ENCODE peak calls at places on chromosomes 7 and 10, in nine cellular contexts. E, N, K, M, P, X, Q, Y and W are unnamed samples.

GRCh38 chr7:30888783-30889182 is 22.9 kb upstream of the AQP1 start:
- DNase-seq in P (peak), E (no peak), Y (peak), N (no peak), Q (no peak), M (no peak), K (no peak), X (no peak), W (no peak)

GRCh38 chr10:80133221-80133620 is 691 bp downstream of the PLAC9 start:
- DNase-seq in M (no peak), Y (peak), N (no peak), P (peak), K (no peak), Q (peak), E (no peak), X (no peak), W (no peak)

GRCh38 chr7:5591547-5591899 is 167.9 kb upstream of the TNRC18 start:
- DNase-seq in K (peak), N (peak), X (peak), M (no peak), Y (no peak), E (no peak), Q (no peak), P (no peak), W (peak)

GRCh38 chr7:3028071-3028766 is 15.4 kb downstream of the CARD11 start:
- DNase-seq in X (no peak), N (no peak), P (peak), M (peak), K (peak), Q (no peak), Y (peak), E (peak), W (no peak)

GRCh38 chr10:112520864-112521263 is 73.8 kb downstream of the VTI1A start:
- DNase-seq in P (no peak), N (no peak), Q (no peak), K (no peak), E (no peak), Y (no peak), X (no peak), M (no peak), W (no peak)

GRCh38 chr7:73968511-73968910 is 59.5 kb upstream of the ELN start:
- DNase-seq in N (no peak), K (no peak), X (no peak), Y (no peak), E (no peak), P (no peak), M (no peak), Q (peak), W (no peak)

GRCh38 chr7:29318853-29319718 is 124.5 kb downstream of the CHN2 start:
- DNase-seq in Y (no peak), N (no peak), Q (no peak), P (no peak), K (no peak), E (no peak), M (no peak), X (no peak), W (no peak)

GRCh38 chr10:128382225-128382624 is 256.0 kb upstream of the MKI67 start:
- DNase-seq in M (no peak), Y (peak), Q (no peak), X (no peak), E (no peak), P (no peak), K (no peak), N (no peak), W (no peak)

GRCh38 chr10:58641095-58641531 is 128.4 kb downstream of the BICC1 start:
- DNase-seq in E (no peak), Y (no peak), N (peak), P (peak), K (no peak), X (no peak), M (no peak), Q (no peak), W (peak)

GRCh38 chr10:132175907-132176581 is 10.7 kb upstream of the DPYSL4 start:
- DNase-seq in E (no peak), N (no peak), Q (peak), K (no peak), Y (no peak), P (no peak), X (no peak), M (no peak), W (no peak)

GRCh38 chr7:107744345-107744750 is 406 bp downstream of the CBLL1 start:
- DNase-seq in E (no peak), Q (no peak), X (no peak), M (no peak), N (no peak), P (no peak), K (no peak), Y (no peak), W (no peak)

GRCh38 chr10:62224606-62225005 is 44.0 kb downstream of the RTKN2 start:
- DNase-seq in N (no peak), E (no peak), Q (no peak), K (no peak), X (no peak), P (no peak), M (no peak), Y (no peak), W (no peak)

GRCh38 chr7:106282374-106282773 is 2.4 kb downstream of the NAMPT start:
- DNase-seq in E (no peak), M (no peak), P (no peak), K (peak), N (no peak), Y (no peak), X (no peak), Q (no peak), W (peak)

GRCh38 chr10:77946084-77946483 is 19.5 kb upstream of the DLG5 start:
- DNase-seq in K (no peak), Y (no peak), E (no peak), Q (no peak), M (no peak), P (no peak), N (no peak), X (no peak), W (no peak)

GRCh38 chr10:124703778-124704427 is 40.3 kb downstream of the FAM53B start:
- DNase-seq in X (no peak), Q (peak), E (no peak), M (no peak), Y (peak), P (peak), N (no peak), K (no peak), W (no peak)

GRCh38 chr7:137903382-137904169 is 56.8 kb upstream of the DGKI start:
- DNase-seq in M (peak), X (peak), Y (peak), N (no peak), P (peak), E (peak), K (peak), Q (no peak), W (peak)

GRCh38 chr10:132913559-132914115 is 28.7 kb downstream of the CFAP46 start:
- DNase-seq in N (peak), Y (no peak), X (no peak), Q (peak), M (no peak), P (no peak), K (no peak), E (no peak), W (no peak)

GRCh38 chr10:132664883-132665282 is 121.1 kb downstream of the NKX6-2 start:
- DNase-seq in Q (no peak), P (no peak), N (peak), M (no peak), Y (no peak), E (no peak), X (no peak), K (no peak), W (no peak)

GRCh38 chr10:84244651-84245270 is at the start of gene RGR:
- DNase-seq in M (no peak), Q (no peak), P (no peak), K (no peak), X (peak), N (no peak), Y (peak), E (no peak), W (no peak)

GRCh38 chr7:26490631-26491624 is 199.3 kb downstream of the SNX10 start:
- DNase-seq in P (no peak), N (peak), Y (no peak), X (no peak), Q (no peak), M (no peak), E (no peak), K (no peak), W (no peak)

GRCh38 chr7:151736403-151736909 is 140.5 kb downstream of the PRKAG2 start:
- DNase-seq in E (no peak), Q (peak), X (peak), N (no peak), M (no peak), Y (peak), P (peak), K (no peak), W (no peak)

GRCh38 chr10:60148266-60148840 is 241.3 kb downstream of the ANK3 start:
- DNase-seq in E (no peak), K (no peak), M (no peak), N (no peak), X (no peak), Y (no peak), Q (no peak), P (peak), W (peak)

GRCh38 chr10:69620625-69621024 is 9.4 kb upstream of the FAM241B start:
- DNase-seq in Y (no peak), N (no peak), Q (no peak), P (no peak), E (no peak), K (no peak), M (no peak), X (no peak), W (no peak)

GRCh38 chr10:101214446-101215396 is 14.5 kb downstream of the LBX1 start:
- DNase-seq in Y (peak), X (peak), E (peak), K (peak), N (no peak), M (peak), Q (peak), P (peak), W (peak)

GRCh38 chr7:48089415-48089975 is 430 bp downstream of the UPP1 start:
- DNase-seq in X (no peak), M (peak), E (peak), Y (peak), K (no peak), P (no peak), N (no peak), Q (no peak), W (no peak)

GRCh38 chr7:452230-452751 is 67.4 kb downstream of the PDGFA start:
- DNase-seq in E (no peak), Q (no peak), N (no peak), Y (no peak), M (no peak), X (no peak), K (peak), P (no peak), W (no peak)

GRCh38 chr10:112696587-112696986 is 249.6 kb downstream of the VTI1A start:
- DNase-seq in P (no peak), E (no peak), M (no peak), Q (no peak), K (no peak), X (no peak), N (no peak), Y (no peak), W (no peak)

GRCh38 chr7:36642010-36642409 is 82.3 kb downstream of the AOAH start:
- DNase-seq in Q (no peak), P (no peak), N (no peak), M (no peak), X (no peak), E (no peak), K (no peak), Y (no peak), W (no peak)

GRCh38 chr7:34837316-34837715 is 179.3 kb downstream of the NPSR1 start:
- DNase-seq in P (no peak), Q (no peak), E (no peak), Y (no peak), K (no peak), M (no peak), X (no peak), N (no peak), W (no peak)

GRCh38 chr7:47211467-47212121 is 370.3 kb downstream of the TNS3 start:
- DNase-seq in M (no peak), Y (no peak), P (no peak), X (no peak), E (no peak), N (no peak), Q (no peak), K (peak), W (peak)

GRCh38 chr7:73615886-73616285 is 8.4 kb downstream of the MLXIPL start:
- DNase-seq in E (no peak), K (no peak), Y (no peak), P (no peak), X (no peak), N (no peak), M (no peak), Q (no peak), W (peak)

GRCh38 chr10:99612167-99612831 is 7.9 kb downstream of the SLC25A28 start:
- DNase-seq in Q (no peak), M (peak), X (peak), E (no peak), N (no peak), P (peak), K (peak), Y (no peak), W (peak)